ENCODE peak calls at places on chromosomes 12 and 14, in ten cellular contexts. S, Q, G, H, L, D, P, T, E and C are unnamed samples.

GRCh38 chr12:64608901-64609542 is 1.3 kb upstream of the RASSF3 start:
- DNase-seq in E (peak; percentile 59), L (peak; percentile 11), D (no peak), P (no peak), G (no peak), Q (peak; percentile 41), T (no peak), S (peak; percentile 28), H (peak; percentile 37), C (peak; percentile 55)

GRCh38 chr12:81558031-81558430 is 201.1 kb downstream of the PPFIA2 start:
- DNase-seq in E (no peak), Q (no peak), S (peak; percentile 7), L (no peak), H (no peak), T (no peak), G (no peak), P (no peak), D (no peak), C (no peak)

GRCh38 chr14:50475460-50475859 is 56.9 kb downstream of the MAP4K5 start:
- DNase-seq in H (no peak), S (no peak), P (no peak), T (no peak), L (no peak), Q (no peak), E (no peak), D (no peak), G (peak; percentile 6), C (no peak)

GRCh38 chr12:4261655-4262054 is 11.9 kb upstream of the CCND2 start:
- DNase-seq in D (no peak), T (no peak), P (no peak), L (no peak), Q (no peak), E (no peak), H (no peak), G (no peak), S (no peak), C (no peak)

GRCh38 chr14:55889124-55889523 is 229.1 kb upstream of the PELI2 start:
- DNase-seq in Q (no peak), L (no peak), T (peak; percentile 71), H (no peak), G (no peak), E (no peak), D (no peak), P (no peak), S (no peak), C (peak; percentile 57)

GRCh38 chr14:100015251-100015655 is 50.0 kb upstream of the EVL start:
- DNase-seq in D (no peak), S (no peak), T (no peak), L (no peak), P (no peak), H (no peak), Q (no peak), E (no peak), G (no peak), C (no peak)

GRCh38 chr12:52081263-52081733 is 1.8 kb downstream of the SMIM41 start:
- DNase-seq in G (peak; percentile 62), E (no peak), D (no peak), T (peak; percentile 28), L (no peak), H (no peak), P (no peak), S (no peak), Q (no peak), C (peak; percentile 96)

GRCh38 chr14:45082420-45082819 is 1.5 kb upstream of the PRPF39 start:
- DNase-seq in G (no peak), P (no peak), Q (no peak), T (no peak), D (no peak), S (no peak), H (no peak), L (no peak), E (no peak), C (no peak)

GRCh38 chr14:70698288-70698687 is 56.6 kb downstream of the TTC9 start:
- DNase-seq in E (no peak), G (no peak), H (no peak), T (no peak), Q (no peak), S (peak; percentile 35), D (no peak), L (no peak), P (no peak), C (no peak)

GRCh38 chr12:54052745-54053624 is 650 bp upstream of the HOXC4 start:
- DNase-seq in D (no peak), G (no peak), P (no peak), E (peak; percentile 41), L (no peak), Q (no peak), S (peak; percentile 75), H (no peak), T (no peak), C (no peak)

GRCh38 chr14:90995785-90996184 is 64.7 kb downstream of the RPS6KA5 start:
- DNase-seq in D (no peak), T (no peak), E (no peak), G (no peak), S (no peak), H (no peak), L (no peak), P (no peak), Q (no peak), C (no peak)

GRCh38 chr12:106957617-106958016 is 1.9 kb downstream of the TMEM263 start:
- DNase-seq in G (no peak), T (no peak), E (no peak), H (no peak), D (no peak), Q (no peak), P (no peak), S (no peak), L (no peak), C (no peak)

GRCh38 chr12:131831635-131832041 is 3.4 kb downstream of the MMP17 start:
- DNase-seq in T (peak; percentile 29), L (no peak), E (no peak), P (no peak), S (peak; percentile 94), G (peak; percentile 67), Q (no peak), H (no peak), D (peak; percentile 64), C (peak; percentile 72)

GRCh38 chr14:104001003-104001402 is 58.7 kb upstream of the RD3L start:
- DNase-seq in T (no peak), P (no peak), H (no peak), S (no peak), D (no peak), Q (no peak), G (no peak), E (peak; percentile 38), L (peak; percentile 62), C (no peak)